ENCODE peak calls at places on chromosomes 6 and 20, in six cellular contexts. D, C, K, J, M and I are unnamed samples.

GRCh38 chr6:166488081-166488685 is 98.3 kb downstream of the RAMACL start:
- DNase-seq in C (peak; percentile 16), M (no peak), K (peak; percentile 39), J (no peak), D (no peak), I (peak; percentile 7)

GRCh38 chr6:1406306-1407058 is 17.1 kb downstream of the FOXF2 start:
- DNase-seq in D (no peak), C (no peak), M (no peak), J (no peak), K (peak; percentile 70), I (no peak)

GRCh38 chr6:3139090-3139903 is 18.0 kb downstream of the TUBB2A start:
- DNase-seq in K (peak; percentile 91), J (no peak), C (peak; percentile 84), D (no peak), M (no peak), I (peak; percentile 79)

GRCh38 chr6:130390890-130391289 is 25.1 kb downstream of the TMEM200A start:
- DNase-seq in C (no peak), J (no peak), K (no peak), D (no peak), M (no peak), I (no peak)

GRCh38 chr20:51563597-51564332 is 21.2 kb upstream of the NFATC2 start:
- DNase-seq in J (peak; percentile 79), D (no peak), K (peak; percentile 86), C (peak; percentile 98), M (no peak), I (peak; percentile 56)

GRCh38 chr20:58718121-58718563 is 25.5 kb downstream of the NPEPL1 start:
- DNase-seq in J (peak; percentile 19), D (no peak), K (no peak), M (no peak), C (no peak), I (no peak)

GRCh38 chr6:130697661-130698535 is 129.3 kb upstream of the SMLR1 start:
- DNase-seq in D (peak; percentile 29), C (peak; percentile 73), M (no peak), K (peak; percentile 66), J (peak; percentile 48), I (peak; percentile 17)

GRCh38 chr6:158028876-158029275 is 47.2 kb downstream of the SYNJ2 start:
- DNase-seq in C (no peak), M (no peak), K (no peak), J (no peak), D (no peak), I (no peak)

GRCh38 chr6:29992792-29993191 is 50.5 kb downstream of the HLA-A start:
- DNase-seq in M (no peak), D (no peak), K (peak; percentile 66), C (peak; percentile 37), J (no peak), I (peak; percentile 12)

GRCh38 chr6:80280258-80281010 is 174.0 kb downstream of the BCKDHB start:
- DNase-seq in D (no peak), C (no peak), J (no peak), K (peak; percentile 49), M (no peak), I (peak; percentile 28)

GRCh38 chr20:316316-317068 is 8.9 kb upstream of the SOX12 start:
- DNase-seq in M (no peak), C (peak; percentile 88), D (no peak), K (peak; percentile 88), J (no peak), I (no peak)

GRCh38 chr6:127146935-127147334 is 28.5 kb downstream of the RSPO3 start:
- DNase-seq in D (no peak), M (peak; percentile 10), K (peak; percentile 82), J (peak; percentile 28), C (peak; percentile 80), I (peak; percentile 4)

DNA sequence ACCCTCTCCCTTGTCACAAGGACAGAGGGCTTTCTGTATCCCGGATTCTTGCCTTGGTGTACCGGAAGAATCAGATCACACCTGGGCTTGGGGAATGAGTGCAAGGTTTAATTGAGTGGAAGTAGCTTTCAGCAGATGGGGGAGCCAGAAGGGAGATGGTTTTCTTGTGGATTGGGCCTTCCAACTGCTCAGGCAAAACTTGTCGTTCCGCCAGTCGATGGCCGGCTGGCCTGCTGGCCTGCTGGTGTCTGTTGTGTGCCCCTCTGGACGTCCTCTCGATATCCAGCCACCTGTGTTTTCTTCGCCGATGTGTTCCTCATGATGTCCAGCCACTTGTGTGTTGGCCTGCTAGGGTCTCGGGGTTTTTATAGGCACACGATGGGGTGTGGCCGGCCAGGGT is 168.1 kb downstream of the CDKAL1 start:
- DNase-seq in D (no peak), K (no peak), C (no peak), J (no peak), M (no peak), I (no peak)
- H2AFZ ChIP-seq in D (no peak overlapping the region), K (no peak overlapping the region), C (no peak overlapping the region), J (no peak overlapping the region), M (no peak overlapping the region), I (no peak overlapping the region)

GRCh38 chr6:36641543-36641942 is 37.0 kb upstream of the CDKN1A start:
- DNase-seq in K (no peak), D (no peak), M (no peak), C (no peak), J (no peak), I (no peak)
- H4K91ac ChIP-seq in K (no peak overlapping the region), D (no peak overlapping the region), M (no peak overlapping the region), C (no peak overlapping the region), J (no peak overlapping the region), I (no peak overlapping the region)

GRCh38 chr20:36607586-36608387 is 2.2 kb downstream of the RAB5IF start:
- DNase-seq in D (no peak), C (no peak), M (no peak), K (no peak), J (no peak), I (peak; percentile 86)
- H3K9ac ChIP-seq in D (no peak overlapping the region), C (peak overlapping the region; percentile 92), M (peak overlapping the region; percentile 13), K (no peak overlapping the region), J (no peak overlapping the region), I (no peak overlapping the region)

GRCh38 chr6:15906393-15906976 is 222.4 kb upstream of the MYLIP start:
- DNase-seq in K (no peak), C (no peak), M (no peak), J (no peak), D (no peak), I (peak; percentile 90)
- H2AFZ ChIP-seq in K (no peak overlapping the region), C (no peak overlapping the region), M (no peak overlapping the region), J (no peak overlapping the region), D (no peak overlapping the region), I (no peak overlapping the region)

GRCh38 chr20:5789827-5790226 is 39.6 kb downstream of the SHLD1 start:
- DNase-seq in D (no peak), M (no peak), C (no peak), J (no peak), K (no peak), I (no peak)
- H4K91ac ChIP-seq in D (no peak overlapping the region), M (no peak overlapping the region), C (no peak overlapping the region), J (no peak overlapping the region), K (no peak overlapping the region), I (no peak overlapping the region)